ENCODE peak calls at places on chromosomes 1 and 21, in nine cellular contexts. O is thoracic aorta, B is GM12864, Y is body of pancreas, U is PC-3, F is brain microvascular endothelial cell, R is colonic mucosa, Q is prostate gland, S is right atrium auricular region. X is an unnamed sample.
A peak's percentile ranks its signal among the peaks of the same experiment; 100 is the strongest.

GRCh38 chr1:204628868-204629267 is 56.7 kb downstream of the LRRN2 start:
- DNase-seq in U (no peak), O (no peak), Y (no peak), S (no peak), B (no peak), R (no peak), F (no peak), Q (no peak), X (no peak)

GRCh38 chr1:161225534-161226319 is at the start of gene TOMM40L:
- DNase-seq in F (peak; percentile 99), S (peak; percentile 97), O (peak; percentile 68), Q (peak; percentile 85), R (peak; percentile 92), U (peak; percentile 100), Y (peak; percentile 87), B (peak; percentile 99), X (peak; percentile 96)

GRCh38 chr1:230308821-230309220 is 117.3 kb downstream of the PGBD5 start:
- DNase-seq in Q (no peak), B (no peak), U (no peak), S (no peak), R (no peak), O (no peak), Y (no peak), F (no peak), X (no peak)

GRCh38 chr1:92184632-92185031 is 33.1 kb upstream of the C1orf146 start:
- DNase-seq in R (no peak), F (peak; percentile 65), O (no peak), U (peak; percentile 50), S (no peak), Q (no peak), B (no peak), Y (no peak), X (no peak)

GRCh38 chr1:43639990-43640794 is 9.8 kb upstream of the KDM4A start:
- DNase-seq in Y (no peak), O (no peak), Q (no peak), R (no peak), U (peak; percentile 38), S (no peak), F (no peak), B (no peak), X (peak; percentile 3)

GRCh38 chr1:153734380-153735089 is 6.7 kb downstream of the INTS3 start:
- DNase-seq in R (no peak), O (no peak), Y (no peak), U (no peak), Q (no peak), S (no peak), B (no peak), F (no peak), X (no peak)

GRCh38 chr1:44672956-44673674 is 1.2 kb downstream of the TMEM53 start:
- DNase-seq in O (no peak), B (no peak), U (no peak), F (no peak), Q (no peak), R (no peak), Y (no peak), S (no peak), X (no peak)

GRCh38 chr1:181100015-181100905 is 11.8 kb downstream of the IER5 start:
- DNase-seq in B (no peak), S (no peak), Y (no peak), R (no peak), U (peak; percentile 74), F (no peak), Q (no peak), O (no peak), X (peak; percentile 68)

GRCh38 chr1:162679298-162679697 is 47.0 kb downstream of the DDR2 start:
- DNase-seq in R (no peak), Y (no peak), B (no peak), O (no peak), Q (no peak), S (no peak), U (no peak), F (no peak), X (no peak)

GRCh38 chr1:20282544-20282943 is 8.1 kb upstream of the VWA5B1 start:
- DNase-seq in F (no peak), U (no peak), Q (no peak), B (no peak), Y (no peak), R (no peak), O (no peak), S (no peak), X (no peak)

GRCh38 chr1:1629430-1630190 is 2.4 kb upstream of the MMP23B start:
- DNase-seq in R (peak; percentile 46), B (no peak), Q (no peak), F (no peak), S (no peak), O (no peak), Y (no peak), U (no peak), X (peak; percentile 83)

GRCh38 chr1:219772265-219773036 is 155.9 kb downstream of the SLC30A10 start:
- DNase-seq in S (no peak), U (no peak), O (no peak), R (no peak), B (no peak), Y (no peak), F (peak; percentile 33), Q (no peak), X (no peak)

GRCh38 chr1:53580739-53581475 is 121.7 kb downstream of the DMRTB1 start:
- DNase-seq in S (no peak), U (no peak), Y (no peak), B (no peak), Q (no peak), O (no peak), F (no peak), R (no peak), X (no peak)

GRCh38 chr21:21712761-21713558 is 714.8 kb downstream of the NCAM2 start:
- DNase-seq in R (no peak), Y (no peak), S (no peak), U (no peak), B (no peak), O (no peak), Q (no peak), F (no peak), X (no peak)

GRCh38 chr1:153390938-153391710 is at the start of gene S100A8:
- DNase-seq in Q (peak; percentile 19), B (no peak), Y (no peak), O (no peak), R (peak; percentile 36), U (peak; percentile 82), F (no peak), S (peak; percentile 72), X (no peak)

GRCh38 chr1:65148548-65149390 is 766 bp downstream of the AK4 start:
- DNase-seq in R (peak; percentile 57), F (no peak), U (peak; percentile 61), O (no peak), Q (peak; percentile 54), B (no peak), Y (peak; percentile 14), S (peak; percentile 68), X (peak; percentile 87)

GRCh38 chr21:22374218-22374969 is 1376.2 kb downstream of the NCAM2 start:
- DNase-seq in Q (no peak), F (no peak), R (no peak), S (no peak), O (no peak), U (no peak), Y (no peak), B (no peak), X (no peak)

GRCh38 chr21:25879203-25879602 is 144.4 kb downstream of the GABPA start:
- DNase-seq in F (no peak), R (no peak), Y (no peak), S (no peak), U (no peak), B (no peak), Q (no peak), O (no peak), X (no peak)

GRCh38 chr1:44643721-44644330 is 30.5 kb downstream of the TMEM53 start:
- DNase-seq in S (no peak), B (no peak), Q (no peak), O (no peak), U (no peak), Y (no peak), R (no peak), F (no peak), X (no peak)

GRCh38 chr21:28215214-28215954 is 777.3 kb downstream of the LTN1 start:
- DNase-seq in S (no peak), U (peak; percentile 92), R (no peak), Y (no peak), B (no peak), F (peak; percentile 69), O (no peak), Q (no peak), X (no peak)

GRCh38 chr1:54894271-54894670 is 7.3 kb upstream of the DHCR24 start:
- DNase-seq in U (peak; percentile 41), F (no peak), R (no peak), Y (no peak), Q (no peak), O (no peak), S (no peak), B (no peak), X (no peak)

GRCh38 chr1:205748398-205749093 is 1.4 kb downstream of the NUCKS1 start:
- DNase-seq in Y (no peak), F (peak; percentile 54), Q (peak; percentile 33), S (no peak), O (no peak), R (peak; percentile 30), U (peak; percentile 23), B (peak; percentile 30), X (peak; percentile 60)

GRCh38 chr1:79055856-79056255 is 49.3 kb upstream of the ADGRL4 start:
- DNase-seq in Q (no peak), Y (no peak), F (no peak), O (no peak), S (no peak), R (no peak), U (no peak), B (no peak), X (no peak)

GRCh38 chr1:178310685-178311105 is 186.1 kb downstream of the CLEC20A start:
- DNase-seq in F (peak; percentile 47), Y (peak; percentile 31), Q (peak; percentile 29), O (no peak), R (no peak), S (no peak), U (peak; percentile 85), B (peak; percentile 13), X (no peak)
- TF ChIP-seq CTCF in F (peak; percentile 58), Y (peak; percentile 96), Q (peak; percentile 87), O (peak; percentile 70), R (peak; percentile 63), S (peak; percentile 80), U (peak; percentile 73), B (peak; percentile 59), X (peak; percentile 67)

GRCh38 chr1:195580988-195581387 is 1027.3 kb downstream of the KCNT2 start:
- DNase-seq in F (no peak), Q (no peak), O (no peak), Y (no peak), S (no peak), U (peak; percentile 8), B (no peak), R (no peak), X (no peak)
- TF ChIP-seq CTCF in F (no peak), Q (no peak), O (no peak), Y (no peak), S (peak; percentile 37), U (peak; percentile 17), B (no peak), R (no peak), X (no peak)

GRCh38 chr1:86538775-86539174 is 8.1 kb upstream of the CLCA4 start:
- DNase-seq in S (no peak), Y (no peak), F (no peak), Q (no peak), U (no peak), O (no peak), R (no peak), B (no peak), X (no peak)
- TF ChIP-seq CTCF in S (no peak), Y (no peak), F (no peak), Q (no peak), U (no peak), O (no peak), R (no peak), B (no peak), X (no peak)

GRCh38 chr1:61753998-61754508 is 11.8 kb downstream of the PATJ start:
- DNase-seq in F (no peak), Y (no peak), S (no peak), U (peak; percentile 21), R (no peak), O (no peak), Q (no peak), B (no peak), X (no peak)
- TF ChIP-seq CTCF in F (no peak), Y (no peak), S (no peak), U (no peak), R (no peak), O (no peak), Q (no peak), B (no peak), X (no peak)

X was measured in activated CD8-positive, alpha-beta T cell treated with anti-CD3 and anti-CD28 coated beads for 36 hours.